ENCODE peak calls at places on chromosomes 3 and 15, in ten cellular contexts. One of them, this sample, is unnamed.

GRCh38 chr15:70505411-70505919 is 257.9 kb downstream of the UACA start:
- DNase-seq in NT2/D1: no peak
- DNase-seq in HCEC 1CT: peak; percentile 80
- DNase-seq in NCI-H1105: no peak
- DNase-seq in adrenal gland: no peak
- DNase-seq in glomerular endothelial cell: no peak
- DNase-seq in T-helper 2 cell: no peak
- DNase-seq in brain microvascular endothelial cell: peak; percentile 82
- DNase-seq in gastrocnemius medialis: no peak
- DNase-seq in A673: peak; percentile 60
- DNase-seq in this sample: peak; percentile 80

GRCh38 chr15:70164910-70165791 is 67.4 kb upstream of the TLE3 start:
- DNase-seq in NT2/D1: no peak
- DNase-seq in HCEC 1CT: no peak
- DNase-seq in NCI-H1105: no peak
- DNase-seq in adrenal gland: peak; percentile 20
- DNase-seq in glomerular endothelial cell: no peak
- DNase-seq in T-helper 2 cell: no peak
- DNase-seq in brain microvascular endothelial cell: no peak
- DNase-seq in gastrocnemius medialis: peak; percentile 30
- DNase-seq in A673: no peak
- DNase-seq in this sample: no peak

GRCh38 chr3:73530030-73530411 is 94.7 kb downstream of the PDZRN3 start:
- DNase-seq in NT2/D1: no peak
- DNase-seq in HCEC 1CT: no peak
- DNase-seq in NCI-H1105: no peak
- DNase-seq in adrenal gland: no peak
- DNase-seq in glomerular endothelial cell: no peak
- DNase-seq in T-helper 2 cell: no peak
- DNase-seq in brain microvascular endothelial cell: peak; percentile 85
- DNase-seq in gastrocnemius medialis: no peak
- DNase-seq in A673: no peak
- DNase-seq in this sample: peak; percentile 45

GRCh38 chr3:98705694-98706093 is 57.4 kb upstream of the ST3GAL6 start:
- DNase-seq in NT2/D1: no peak
- DNase-seq in HCEC 1CT: peak; percentile 53
- DNase-seq in NCI-H1105: no peak
- DNase-seq in adrenal gland: no peak
- DNase-seq in glomerular endothelial cell: no peak
- DNase-seq in T-helper 2 cell: no peak
- DNase-seq in brain microvascular endothelial cell: peak; percentile 36
- DNase-seq in gastrocnemius medialis: no peak
- DNase-seq in A673: peak; percentile 33
- DNase-seq in this sample: no peak

GRCh38 chr3:155154255-155154654 is 74.1 kb downstream of the MME start:
- DNase-seq in NT2/D1: no peak
- DNase-seq in HCEC 1CT: no peak
- DNase-seq in NCI-H1105: no peak
- DNase-seq in adrenal gland: no peak
- DNase-seq in glomerular endothelial cell: no peak
- DNase-seq in T-helper 2 cell: no peak
- DNase-seq in brain microvascular endothelial cell: no peak
- DNase-seq in gastrocnemius medialis: no peak
- DNase-seq in A673: no peak
- DNase-seq in this sample: peak; percentile 8

GRCh38 chr15:73697033-73697467 is 12.9 kb downstream of the CD276 start:
- DNase-seq in NT2/D1: no peak
- DNase-seq in HCEC 1CT: peak; percentile 93
- DNase-seq in NCI-H1105: peak; percentile 71
- DNase-seq in adrenal gland: peak; percentile 91
- DNase-seq in glomerular endothelial cell: peak; percentile 88
- DNase-seq in T-helper 2 cell: peak; percentile 42
- DNase-seq in brain microvascular endothelial cell: peak; percentile 80
- DNase-seq in gastrocnemius medialis: peak; percentile 64
- DNase-seq in A673: peak; percentile 98
- DNase-seq in this sample: peak; percentile 77

GRCh38 chr3:142960322-142960850 is 3.1 kb downstream of the PAQR9 start:
- DNase-seq in NT2/D1: no peak
- DNase-seq in HCEC 1CT: no peak
- DNase-seq in NCI-H1105: no peak
- DNase-seq in adrenal gland: no peak
- DNase-seq in glomerular endothelial cell: no peak
- DNase-seq in T-helper 2 cell: no peak
- DNase-seq in brain microvascular endothelial cell: no peak
- DNase-seq in gastrocnemius medialis: no peak
- DNase-seq in A673: no peak
- DNase-seq in this sample: no peak

GRCh38 chr3:52983828-52984227 is 62.0 kb downstream of the SFMBT1 start:
- DNase-seq in NT2/D1: no peak
- DNase-seq in HCEC 1CT: no peak
- DNase-seq in NCI-H1105: no peak
- DNase-seq in adrenal gland: no peak
- DNase-seq in glomerular endothelial cell: no peak
- DNase-seq in T-helper 2 cell: no peak
- DNase-seq in brain microvascular endothelial cell: no peak
- DNase-seq in gastrocnemius medialis: no peak
- DNase-seq in A673: no peak
- DNase-seq in this sample: no peak

GRCh38 chr3:179589143-179589542 is 15.3 kb downstream of the MRPL47 start:
- DNase-seq in NT2/D1: no peak
- DNase-seq in HCEC 1CT: peak; percentile 9
- DNase-seq in NCI-H1105: no peak
- DNase-seq in adrenal gland: no peak
- DNase-seq in glomerular endothelial cell: no peak
- DNase-seq in T-helper 2 cell: no peak
- DNase-seq in brain microvascular endothelial cell: no peak
- DNase-seq in gastrocnemius medialis: no peak
- DNase-seq in A673: no peak
- DNase-seq in this sample: no peak

This sample was measured in AG08396.